ENCODE peak calls at places on chromosome 11, in seven cellular contexts. U, W, L, H, S, D and R are unnamed samples.

GRCh38 chr11:6693342-6694228 is 10.4 kb upstream of the MRPL17 start:
- DNase-seq in U (no peak), W (no peak), L (no peak), H (no peak), S (peak; percentile 16), D (no peak), R (no peak)

GRCh38 chr11:43516316-43516820 is 157.6 kb downstream of the TTC17 start:
- DNase-seq in U (no peak), W (no peak), L (no peak), H (no peak), S (peak; percentile 7), D (no peak), R (no peak)

GRCh38 chr11:130846606-130847005 is 69.7 kb downstream of the SNX19 start:
- DNase-seq in U (no peak), W (no peak), L (no peak), H (no peak), S (peak; percentile 4), D (no peak), R (no peak)

GRCh38 chr11:30573951-30574350 is 12.2 kb downstream of the MPPED2 start:
- DNase-seq in U (no peak), W (no peak), L (no peak), H (no peak), S (no peak), D (no peak), R (no peak)

GRCh38 chr11:2213890-2214526 is 42.4 kb upstream of the TH start:
- DNase-seq in U (no peak), W (no peak), L (no peak), H (no peak), S (no peak), D (no peak), R (no peak)

GRCh38 chr11:12066056-12066798 is 44.2 kb upstream of the MICAL2 start:
- DNase-seq in U (peak; percentile 38), W (no peak), L (no peak), H (no peak), S (peak; percentile 98), D (no peak), R (no peak)

GRCh38 chr11:2510626-2511402 is 66.0 kb downstream of the KCNQ1 start:
- DNase-seq in U (peak; percentile 6), W (peak; percentile 19), L (no peak), H (peak; percentile 11), S (no peak), D (peak; percentile 4), R (peak; percentile 5)

GRCh38 chr11:128453444-128454336 is 133.7 kb downstream of the ETS1 start:
- DNase-seq in U (peak; percentile 62), W (peak; percentile 59), L (peak; percentile 58), H (peak; percentile 64), S (no peak), D (no peak), R (peak; percentile 48)

GRCh38 chr11:45610627-45611026 is 54.8 kb downstream of the CHST1 start:
- DNase-seq in U (no peak), W (no peak), L (no peak), H (no peak), S (no peak), D (no peak), R (no peak)

GRCh38 chr11:19332476-19332875 is 91.7 kb upstream of the E2F8 start:
- DNase-seq in U (no peak), W (no peak), L (no peak), H (no peak), S (no peak), D (no peak), R (no peak)

GRCh38 chr11:1864216-1864615 is 11.3 kb downstream of the LSP1 start:
- DNase-seq in U (no peak), W (no peak), L (no peak), H (no peak), S (no peak), D (no peak), R (no peak)

GRCh38 chr11:86484795-86485166 is 110.1 kb downstream of the CCDC81 start:
- DNase-seq in U (no peak), W (no peak), L (no peak), H (no peak), S (no peak), D (no peak), R (no peak)

GRCh38 chr11:12324585-12324984 is 52.8 kb upstream of the PARVA start:
- DNase-seq in U (no peak), W (no peak), L (no peak), H (no peak), S (no peak), D (no peak), R (no peak)

GRCh38 chr11:26801601-26802000 is 79.7 kb upstream of the SLC5A12 start:
- DNase-seq in U (no peak), W (no peak), L (no peak), H (no peak), S (no peak), D (no peak), R (no peak)

DNA sequence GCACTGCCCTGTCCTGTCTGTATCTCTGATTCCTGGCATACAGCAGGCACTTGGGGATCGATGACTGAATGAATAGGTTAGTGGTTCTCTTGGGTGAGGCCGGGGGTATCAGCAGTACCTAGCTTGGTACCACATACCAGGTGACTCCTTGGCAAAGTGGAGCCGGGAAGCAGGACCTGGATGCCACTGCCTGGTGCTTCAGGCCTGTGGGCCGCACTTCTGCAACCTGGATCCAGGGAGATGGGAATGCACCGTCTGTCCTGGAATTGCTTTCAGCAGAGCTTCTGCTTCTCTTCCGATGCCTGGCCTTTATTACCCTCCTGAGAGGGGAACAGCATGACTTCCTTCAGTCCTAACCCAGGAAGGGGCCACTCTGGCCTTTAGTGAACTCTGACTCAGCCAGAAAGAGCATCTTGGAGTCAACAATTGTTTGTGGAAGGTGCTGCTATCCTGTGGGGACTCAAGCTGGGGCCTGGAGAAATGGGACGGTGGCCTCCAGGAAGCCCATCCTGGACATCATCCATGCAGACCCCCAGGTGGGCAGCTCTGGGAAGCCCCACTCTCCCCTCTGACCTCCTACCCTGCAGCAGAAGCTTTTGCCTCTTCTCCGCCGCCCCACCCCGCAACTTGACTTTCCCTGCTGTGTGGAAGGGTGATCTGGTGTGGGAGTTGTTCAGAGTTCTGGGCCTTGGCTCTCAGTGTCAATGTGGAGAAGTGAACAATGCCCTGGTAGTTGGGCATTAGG is 5.1 kb downstream of the CD82 start:
- DNase-seq in U (no peak), W (no peak), L (no peak), H (no peak), S (no peak), D (no peak), R (no peak)
- H3K4me1 ChIP-seq in U (peaks cover 30% of the 10 kb centered on the region), W (peaks cover 100% of the 10 kb centered on the region), L (peaks cover 27% of the 10 kb centered on the region), H (peaks cover 18% of the 10 kb centered on the region), S (peaks cover 11% of the 10 kb centered on the region), D (peaks cover 23% of the 10 kb centered on the region), R (peaks cover 51% of the 10 kb centered on the region)

GRCh38 chr11:202490-202889 is 4.7 kb downstream of the BET1L start:
- DNase-seq in U (no peak), W (peak; percentile 14), L (no peak), H (peak; percentile 17), S (no peak), D (no peak), R (no peak)

GRCh38 chr11:204587-205109 is 2.6 kb downstream of the BET1L start:
- DNase-seq in U (no peak), W (peak; percentile 14), L (no peak), H (peak; percentile 30), S (no peak), D (no peak), R (no peak)

GRCh38 chr11:205221-206001 is 1.8 kb downstream of the BET1L start:
- DNase-seq in U (no peak), W (peak; percentile 23), L (no peak), H (peak; percentile 21), S (no peak), D (no peak), R (peak; percentile 10)

GRCh38 chr11:203056-203944 is 3.9 kb downstream of the BET1L start:
- DNase-seq in U (no peak), W (peak; percentile 17), L (peak; percentile 30), H (peak; percentile 18), S (no peak), D (no peak), R (peak; percentile 7)

DNA sequence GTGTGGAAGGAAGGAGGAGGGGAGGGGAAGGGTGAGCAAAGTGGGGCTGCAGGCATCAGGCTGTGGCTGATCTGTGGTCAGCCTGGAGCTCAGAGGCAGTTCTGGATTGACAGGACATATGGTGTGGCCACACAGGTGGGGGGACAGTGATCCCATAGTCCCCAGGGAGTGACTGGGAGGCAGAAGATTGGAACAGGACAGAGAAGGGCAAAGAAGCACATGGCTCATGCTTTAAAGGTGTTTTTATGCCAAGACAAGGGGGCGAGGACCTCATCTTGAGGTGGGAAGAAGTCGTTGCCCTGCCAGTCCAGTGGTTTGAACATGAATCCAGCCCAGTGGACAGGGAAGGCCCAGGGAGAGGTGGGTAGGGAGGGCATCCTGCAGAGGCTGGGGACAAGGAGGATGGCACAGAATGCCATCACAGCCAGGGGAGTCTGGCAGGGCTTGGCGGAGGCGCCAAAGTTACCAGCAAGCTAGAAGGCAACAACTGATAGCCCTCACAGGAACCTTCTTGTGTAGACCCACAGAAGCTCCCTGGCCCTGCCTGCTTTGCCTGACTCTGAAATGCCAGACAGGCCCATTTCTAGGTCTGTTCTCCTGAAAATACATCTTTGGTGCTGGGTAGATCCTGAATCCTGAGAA is 3.1 kb downstream of the BET1L start:
- DNase-seq in U (no peak), W (peak; percentile 16), L (no peak), H (peak; percentile 13), S (no peak), D (no peak), R (peak; percentile 12)
- H3K27ac ChIP-seq in U (no peak overlapping the region), W (no peak overlapping the region), L (no peak overlapping the region), H (no peak overlapping the region), S (no peak overlapping the region), D (no peak overlapping the region), R (no peak overlapping the region)

DNA sequence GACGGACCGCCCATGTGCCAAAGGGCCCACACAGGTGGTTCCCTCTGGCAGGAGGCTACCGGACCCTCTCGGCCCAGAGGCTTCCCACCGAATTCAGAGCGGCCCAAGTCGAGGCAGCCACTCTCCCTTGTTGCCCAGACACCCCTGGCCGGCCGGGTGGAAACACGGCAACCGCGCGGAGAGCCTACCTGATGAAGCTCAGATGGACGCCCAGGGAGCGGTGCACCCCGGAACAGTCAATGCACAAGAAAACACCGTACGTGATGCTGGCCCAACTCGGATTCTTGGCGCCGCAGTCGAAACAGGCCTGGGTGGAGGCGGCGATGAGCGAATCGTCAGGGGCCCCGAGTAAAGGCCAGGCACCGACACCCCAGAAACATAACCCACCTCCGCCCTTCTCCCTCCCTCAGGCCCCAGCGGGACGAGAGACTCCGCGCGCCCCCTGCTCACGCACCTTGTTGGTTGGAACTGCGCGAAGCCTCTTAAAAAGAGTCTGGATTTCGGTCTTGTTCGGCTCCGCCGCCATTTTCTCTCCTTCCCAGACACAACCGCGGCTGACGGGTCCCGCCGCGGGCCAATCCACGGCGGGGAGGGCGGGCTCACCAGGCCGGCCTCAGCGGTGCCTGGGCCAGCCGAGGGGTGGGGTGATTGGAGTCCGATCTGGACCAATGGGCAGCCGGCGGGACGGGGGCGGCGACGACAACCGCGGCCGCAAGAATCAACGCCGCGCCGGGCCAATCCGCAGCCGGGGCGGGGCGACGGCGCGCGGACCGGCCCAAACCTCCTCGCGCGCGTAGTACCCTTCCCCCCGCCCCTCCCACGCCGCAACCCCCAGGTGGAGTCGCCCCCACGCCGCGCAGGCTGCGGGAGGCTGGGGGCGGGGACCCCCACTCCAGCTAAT is at the start of gene ARFGAP2:
- DNase-seq in U (peak; percentile 97), W (peak; percentile 98), L (peak; percentile 95), H (peak; percentile 96), S (peak; percentile 95), D (peak; percentile 98), R (peak; percentile 99)
- TF ChIP-seq POLR2A in U (no peak), W (no peak), L (no peak), H (peak; percentile 62), S (peak; percentile 29), D (peak; percentile 84), R (peak; percentile 42)

DNA sequence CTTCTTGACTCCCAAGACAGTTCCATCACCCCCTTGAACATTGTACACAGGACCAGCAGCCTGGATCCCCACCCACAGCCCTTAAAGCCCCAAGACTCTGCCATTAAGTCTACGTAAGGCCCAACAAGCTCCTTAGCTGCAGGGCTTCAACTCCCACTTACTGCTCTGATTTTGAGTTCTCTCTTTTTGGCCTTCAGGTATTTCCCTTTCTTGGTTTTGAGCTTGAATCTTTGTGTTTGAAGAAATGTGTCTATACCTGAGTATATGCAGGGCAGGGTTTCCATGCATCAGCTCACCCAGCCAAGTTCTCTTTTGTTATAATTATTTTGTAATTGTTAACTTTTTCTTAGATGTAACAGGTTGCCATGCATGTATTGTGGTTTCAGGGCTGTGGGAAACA is 10.4 kb upstream of the MPEG1 start:
- DNase-seq in U (no peak), W (no peak), L (no peak), H (no peak), S (no peak), D (no peak), R (no peak)
- H3K4me1 ChIP-seq in U (no peaks in the 10 kb centered on the region), W (peaks cover 26% of the 10 kb centered on the region), L (no peaks in the 10 kb centered on the region), H (peaks cover 6% of the 10 kb centered on the region), S (peaks cover 18% of the 10 kb centered on the region), D (no peaks in the 10 kb centered on the region), R (no peaks in the 10 kb centered on the region)